ENCODE peak calls at places on chromosomes 1 and 21, in six cellular contexts. I is M059J; P is pons; X is activated CD8-positive, alpha-beta memory T cell treated with anti-CD3 and anti-CD28 coated beads for 4 hours; N is activated CD4-positive, alpha-beta T cell treated with anti-CD3 and anti-CD28 coated beads for 24 hours; W is uterus. L is an unnamed sample.

GRCh38 chr21:46213620-46214286 is 14.8 kb downstream of the LSS start:
- DNase-seq in N (no peak), P (no peak), I (no peak), W (no peak), X (no peak), L (no peak)

GRCh38 chr1:208412994-208413393 is 168.8 kb upstream of the PLXNA2 start:
- DNase-seq in I (no peak), N (no peak), X (no peak), P (no peak), W (no peak), L (no peak)

GRCh38 chr1:83509229-83509870 is 489.6 kb downstream of the TTLL7 start:
- DNase-seq in N (no peak), P (no peak), I (no peak), X (no peak), W (no peak), L (no peak)

GRCh38 chr1:218383681-218384080 is 38.5 kb downstream of the TGFB2 start:
- DNase-seq in I (peak), P (no peak), W (no peak), X (no peak), N (no peak), L (no peak)

GRCh38 chr1:30196457-30196856 is 526.9 kb downstream of the MATN1 start:
- DNase-seq in I (no peak), N (no peak), P (no peak), X (no peak), W (no peak), L (peak)

GRCh38 chr1:84083321-84083720 is 60.8 kb upstream of the PRKACB start:
- DNase-seq in I (no peak), P (peak), W (no peak), X (no peak), N (no peak), L (no peak)

GRCh38 chr1:167178831-167179230 is 41.9 kb upstream of the POU2F1 start:
- DNase-seq in X (no peak), W (no peak), I (no peak), P (no peak), N (no peak), L (no peak)

GRCh38 chr1:209576392-209576791 is 7.1 kb upstream of the CAMK1G start:
- DNase-seq in N (no peak), X (no peak), W (no peak), P (no peak), I (no peak), L (no peak)

GRCh38 chr1:52139817-52140540 is 1.9 kb upstream of the ZFYVE9 start:
- DNase-seq in N (no peak), P (no peak), W (peak), I (peak), X (no peak), L (no peak)

GRCh38 chr1:3425486-3426215 is 28.8 kb upstream of the ARHGEF16 start:
- DNase-seq in X (no peak), I (no peak), N (no peak), P (no peak), W (no peak), L (no peak)

GRCh38 chr1:86151427-86151826 is 5.1 kb downstream of the COL24A1 start:
- DNase-seq in P (no peak), I (peak), X (no peak), W (no peak), N (no peak), L (no peak)

GRCh38 chr1:110067957-110068645 is 2.4 kb downstream of the ALX3 start:
- DNase-seq in I (no peak), X (no peak), W (no peak), N (no peak), P (no peak), L (no peak)

GRCh38 chr21:37358392-37358791 is 8.2 kb upstream of the DYRK1A start:
- DNase-seq in W (peak), I (no peak), P (no peak), N (no peak), X (no peak), L (no peak)

GRCh38 chr1:168004531-168004930 is 67.7 kb upstream of the MPC2 start:
- DNase-seq in I (no peak), N (no peak), W (no peak), X (no peak), P (peak), L (no peak)

GRCh38 chr1:232471250-232471649 is 158.7 kb downstream of the SIPA1L2 start:
- DNase-seq in I (peak), X (no peak), W (no peak), N (no peak), P (no peak), L (no peak)

GRCh38 chr1:66533804-66534745 is at the start of gene SGIP1:
- DNase-seq in I (peak), P (peak), W (peak), N (no peak), X (no peak), L (no peak)

GRCh38 chr21:42535602-42536171 is 22.0 kb downstream of the SLC37A1 start:
- DNase-seq in N (no peak), I (no peak), X (no peak), P (no peak), W (no peak), L (no peak)

GRCh38 chr21:29586696-29587095 is 288.0 kb downstream of the BACH1 start:
- DNase-seq in X (no peak), I (peak), P (no peak), W (no peak), N (no peak), L (no peak)

GRCh38 chr1:247056071-247056470 is 22.5 kb downstream of the ZNF670 start:
- DNase-seq in I (no peak), X (no peak), P (no peak), W (no peak), N (no peak), L (no peak)